ENCODE peak calls at places on chromosomes 2 and 18, in eight cellular contexts. D, M, K, C, P, R, L and I are unnamed samples.

GRCh38 chr2:217899231-217900009 is 103.4 kb downstream of the TNS1 start:
- ATAC-seq in K (peak; percentile 94), L (peak; percentile 55), R (peak; percentile 77), C (peak; percentile 94), D (peak; percentile 79), P (peak; percentile 96), M (peak; percentile 99), I (peak; percentile 57)

GRCh38 chr2:122028371-122029102 is 273.1 kb downstream of the TSN start:
- ATAC-seq in L (no peak), R (no peak), M (no peak), C (no peak), K (no peak), P (no peak), D (peak; percentile 53), I (no peak)

GRCh38 chr2:129240061-129240460 is 739.4 kb upstream of the RAB6C start:
- ATAC-seq in K (no peak), L (no peak), C (no peak), M (no peak), P (no peak), D (no peak), R (no peak), I (no peak)

GRCh38 chr2:85355073-85355410 is 473 bp downstream of the ELMOD3 start:
- ATAC-seq in D (no peak), L (peak; percentile 14), K (peak; percentile 9), M (no peak), C (no peak), R (no peak), P (peak; percentile 4), I (no peak)

GRCh38 chr2:136909777-136910176 is 144.4 kb downstream of the THSD7B start:
- ATAC-seq in K (no peak), L (no peak), R (no peak), P (no peak), M (no peak), D (no peak), C (no peak), I (no peak)

GRCh38 chr2:172012688-172013358 is 13.1 kb downstream of the METAP1D start:
- ATAC-seq in P (peak; percentile 27), M (no peak), L (peak; percentile 91), K (peak; percentile 13), C (peak; percentile 67), D (no peak), R (no peak), I (no peak)

GRCh38 chr2:218429951-218430692 is 11.2 kb downstream of the VIL1 start:
- ATAC-seq in P (peak; percentile 22), C (no peak), R (no peak), K (no peak), M (peak; percentile 45), L (peak; percentile 10), D (no peak), I (peak; percentile 36)

GRCh38 chr2:80852808-80853139 is 548.2 kb upstream of the LRRTM1 start:
- ATAC-seq in L (no peak), D (no peak), M (no peak), R (no peak), P (no peak), C (peak; percentile 96), K (peak; percentile 73), I (no peak)

GRCh38 chr2:27901219-27901618 is 10.7 kb downstream of the BABAM2 start:
- ATAC-seq in L (no peak), R (no peak), D (no peak), C (no peak), P (no peak), M (no peak), K (no peak), I (no peak)

GRCh38 chr2:171972329-171972982 is 27.3 kb upstream of the METAP1D start:
- ATAC-seq in K (no peak), P (peak; percentile 34), L (no peak), R (no peak), M (no peak), C (no peak), D (peak; percentile 38), I (no peak)

GRCh38 chr2:236240228-236240990 is 23.8 kb downstream of the ASB18 start:
- ATAC-seq in C (peak; percentile 39), R (no peak), M (no peak), D (peak; percentile 47), K (no peak), P (no peak), L (no peak), I (no peak)

GRCh38 chr2:33459745-33460144 is 16.7 kb upstream of the RASGRP3 start:
- ATAC-seq in R (no peak), P (no peak), D (no peak), L (no peak), C (no peak), M (no peak), K (no peak), I (no peak)

GRCh38 chr2:239820836-239821693 is 204.1 kb downstream of the NDUFA10 start:
- ATAC-seq in L (no peak), R (no peak), P (no peak), D (peak; percentile 11), K (no peak), M (no peak), C (no peak), I (peak; percentile 72)

GRCh38 chr2:24657818-24658217 is 135.4 kb downstream of the PTRHD1 start:
- ATAC-seq in L (no peak), K (no peak), R (no peak), M (no peak), P (no peak), C (no peak), D (no peak), I (no peak)

GRCh38 chr2:27907547-27907946 is 17.0 kb downstream of the BABAM2 start:
- ATAC-seq in D (no peak), K (no peak), C (no peak), R (no peak), M (no peak), L (no peak), P (no peak), I (no peak)

GRCh38 chr18:61435064-61435652 is 101.9 kb downstream of the CDH20 start:
- ATAC-seq in R (no peak), K (peak; percentile 90), P (no peak), C (peak; percentile 93), D (no peak), M (peak; percentile 90), L (peak; percentile 91), I (no peak)

GRCh38 chr2:197209274-197209673 is 101.3 kb downstream of the ANKRD44 start:
- ATAC-seq in L (no peak), K (peak; percentile 45), P (no peak), M (no peak), D (no peak), C (no peak), R (peak; percentile 70), I (no peak)

GRCh38 chr2:104856973-104857261 is 3.0 kb downstream of the POU3F3 start:
- ATAC-seq in M (no peak), L (no peak), D (no peak), R (no peak), P (no peak), K (no peak), C (no peak), I (no peak)

GRCh38 chr18:67692811-67693210 is 176.3 kb upstream of the DSEL start:
- ATAC-seq in M (no peak), R (no peak), K (no peak), D (no peak), L (no peak), P (no peak), C (no peak), I (no peak)

GRCh38 chr18:62289047-62289446 is 36.1 kb upstream of the TNFRSF11A start:
- ATAC-seq in C (no peak), R (no peak), P (no peak), K (peak; percentile 88), M (no peak), D (no peak), L (no peak), I (no peak)

GRCh38 chr18:63131106-63131943 is 188.2 kb downstream of the BCL2 start:
- ATAC-seq in M (peak; percentile 77), L (peak; percentile 70), P (peak; percentile 67), K (peak; percentile 84), C (peak; percentile 86), D (no peak), R (no peak), I (peak; percentile 44)

GRCh38 chr2:241950413-241950863 is 80.9 kb downstream of the RTP5 start:
- ATAC-seq in M (peak; percentile 38), D (peak; percentile 27), P (no peak), R (no peak), L (peak; percentile 15), K (peak; percentile 26), C (peak; percentile 7), I (no peak)

GRCh38 chr2:317501-318424 is 29.9 kb upstream of the ALKAL2 start:
- ATAC-seq in D (peak; percentile 26), M (no peak), C (peak; percentile 55), P (peak; percentile 47), R (no peak), L (no peak), K (peak; percentile 60), I (no peak)

GRCh38 chr18:500556-501405 is at the start of gene COLEC12:
- ATAC-seq in K (no peak), M (no peak), L (peak; percentile 51), C (peak; percentile 55), D (peak; percentile 35), R (peak; percentile 68), P (no peak), I (peak; percentile 77)

GRCh38 chr2:227717687-227718567 is at the start of gene SLC19A3:
- ATAC-seq in R (peak; percentile 93), D (peak; percentile 96), K (no peak), P (peak; percentile 86), C (peak; percentile 97), L (peak; percentile 98), M (no peak), I (peak; percentile 95)

GRCh38 chr18:59516356-59517155 is 157.5 kb upstream of the LMAN1 start:
- ATAC-seq in D (no peak), P (no peak), M (no peak), C (peak; percentile 44), L (peak; percentile 96), R (peak; percentile 86), K (no peak), I (peak; percentile 72)
- TF ChIP-seq POLR2AphosphoS5 in D (no peak), P (peak; percentile 27), M (no peak), C (no peak), L (no peak), R (peak; percentile 64), K (no peak), I (peak; percentile 77)

DNA sequence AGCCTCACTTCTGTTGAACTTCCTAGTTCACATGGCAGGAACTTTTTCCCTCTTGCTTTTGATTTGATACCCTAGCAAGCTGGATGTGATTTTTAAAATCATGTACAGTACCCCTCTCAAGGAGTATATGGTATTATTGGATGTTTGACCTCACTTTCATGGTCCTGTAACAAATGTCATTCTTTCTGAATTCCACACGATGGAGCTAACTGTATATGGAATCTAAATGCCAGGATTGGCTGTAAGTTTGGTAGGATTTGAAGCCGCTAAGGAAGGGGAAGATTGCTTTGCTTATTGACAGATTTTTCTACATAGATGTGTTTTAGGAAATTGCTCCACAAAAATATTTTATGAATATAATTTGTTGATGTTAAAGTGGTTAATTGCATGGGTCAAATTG is 18.3 kb downstream of the MAIP1 start:
- ATAC-seq in C (peak; percentile 80), M (peak; percentile 74), D (peak; percentile 89), P (peak; percentile 72), L (peak; percentile 79), K (no peak), R (no peak), I (no peak)
- TF ChIP-seq CTCF in C (peak; percentile 84), M (peak; percentile 62), D (peak; percentile 67), P (peak; percentile 32), L (peak; percentile 83), K (peak; percentile 18), R (peak; percentile 58), I (peak; percentile 38)

GRCh38 chr2:9656270-9656766 is 25.5 kb upstream of the YWHAQ start:
- ATAC-seq in C (peak; percentile 69), M (peak; percentile 67), L (peak; percentile 56), K (peak; percentile 94), P (peak; percentile 64), D (peak; percentile 91), R (no peak), I (no peak)
- TF ChIP-seq POLR2AphosphoS5 in C (no peak), M (no peak), L (no peak), K (peak; percentile 36), P (no peak), D (peak; percentile 94), R (no peak), I (no peak)

GRCh38 chr2:11534746-11535484 is 1.1 kb downstream of the GREB1 start:
- ATAC-seq in R (no peak), K (peak; percentile 16), L (no peak), P (peak; percentile 75), D (no peak), M (no peak), C (peak; percentile 77), I (no peak)
- TF ChIP-seq CTCF in R (no peak), K (peak; percentile 29), L (peak; percentile 61), P (peak; percentile 47), D (no peak), M (peak; percentile 61), C (peak; percentile 82), I (no peak)